ENCODE peak calls at places on chromosome 1, in four cellular contexts. W is right lobe of liver; L is activated CD8-positive, alpha-beta T cell treated with anti-CD3 and anti-CD28 coated beads for 36 hours; B is omental fat pad. M is an unnamed sample.

GRCh38 chr1:151829352-151830046 is 2.1 kb downstream of the RORC start:
- ATAC-seq in L (no peak), B (no peak), W (no peak), M (no peak)

GRCh38 chr1:151653397-151653796 is 41.5 kb downstream of the SNX27 start:
- ATAC-seq in W (peak), L (no peak), B (no peak), M (no peak)

GRCh38 chr1:8937701-8938100 is 8.0 kb upstream of the CA6 start:
- ATAC-seq in W (no peak), L (no peak), B (no peak), M (no peak)

GRCh38 chr1:47643506-47644215 is 205.8 kb downstream of the FOXD2 start:
- ATAC-seq in W (no peak), B (no peak), L (no peak), M (no peak)

GRCh38 chr1:79281442-79281841 is 274.9 kb upstream of the ADGRL4 start:
- ATAC-seq in B (no peak), L (no peak), W (no peak), M (no peak)

GRCh38 chr1:211783897-211784296 is 46.7 kb downstream of the LPGAT1 start:
- ATAC-seq in B (no peak), W (peak), L (no peak), M (no peak)

GRCh38 chr1:11320153-11320936 is 47.3 kb downstream of the UBIAD1 start:
- ATAC-seq in W (peak), B (no peak), L (peak), M (no peak)

GRCh38 chr1:205013683-205014367 is 29.2 kb upstream of the CNTN2 start:
- ATAC-seq in W (peak), B (peak), L (no peak), M (peak)

GRCh38 chr1:15627343-15627988 is 10.2 kb downstream of the DDI2 start:
- ATAC-seq in W (no peak), L (peak), B (no peak), M (peak)

GRCh38 chr1:32263744-32264143 is 12.7 kb downstream of the LCK start:
- ATAC-seq in W (no peak), L (peak), B (no peak), M (peak)

GRCh38 chr1:200411406-200412257 is 1.8 kb upstream of the ZNF281 start:
- ATAC-seq in W (peak), L (no peak), B (no peak), M (no peak)

GRCh38 chr1:44632511-44633072 is 41.7 kb downstream of the TMEM53 start:
- ATAC-seq in B (no peak), L (no peak), W (no peak), M (no peak)

GRCh38 chr1:219076536-219076935 is 97.1 kb upstream of the LYPLAL1 start:
- ATAC-seq in L (no peak), W (peak), B (no peak), M (no peak)

GRCh38 chr1:182191716-182192115 is 130.2 kb upstream of the ZNF648 start:
- ATAC-seq in B (no peak), L (no peak), W (no peak), M (no peak)

GRCh38 chr1:204450461-204451257 is 39.0 kb upstream of the PPP1R15B start:
- ATAC-seq in B (peak), W (peak), L (no peak), M (peak)

GRCh38 chr1:201791775-201792166 is 37.2 kb upstream of the IPO9 start:
- ATAC-seq in W (peak), L (peak), B (no peak), M (no peak)

GRCh38 chr1:5265416-5266075 is 611.1 kb downstream of the AJAP1 start:
- ATAC-seq in B (no peak), L (no peak), W (no peak), M (no peak)

GRCh38 chr1:152442291-152442690 is 28.2 kb upstream of the CRNN start:
- ATAC-seq in W (no peak), L (no peak), B (no peak), M (no peak)

GRCh38 chr1:2314297-2314802 is 77.0 kb downstream of the MORN1 start:
- ATAC-seq in W (no peak), B (peak), L (peak), M (peak)

GRCh38 chr1:64033667-64034215 is 169.7 kb upstream of the UBE2U start:
- ATAC-seq in L (no peak), W (no peak), B (peak), M (no peak)